ENCODE peak calls at places on chromosomes 16 and 17, in four cellular contexts. D is naive thymus-derived CD4-positive, alpha-beta T cell; W is heart right ventricle; Y is H9. H is an unnamed sample.

GRCh38 chr17:43759836-43760235 is 1.2 kb upstream of the SOST start:
- DNase-seq in D (no peak), W (no peak), Y (no peak), H (no peak)

GRCh38 chr16:65388592-65388991 is 266.7 kb upstream of the CDH11 start:
- DNase-seq in D (no peak), W (no peak), Y (no peak), H (no peak)

GRCh38 chr17:60390881-60391418 is 983 bp downstream of the USP32 start:
- DNase-seq in D (peak; percentile 11), W (peak; percentile 14), Y (no peak), H (peak; percentile 10)

GRCh38 chr16:10178079-10178478 is 4.1 kb downstream of the GRIN2A start:
- DNase-seq in D (no peak), W (no peak), Y (no peak), H (no peak)

GRCh38 chr16:23535901-23536300 is 21.2 kb downstream of the EARS2 start:
- DNase-seq in D (no peak), W (no peak), Y (no peak), H (no peak)

GRCh38 chr17:77459018-77459755 is 318.4 kb downstream of the SEC14L1 start:
- DNase-seq in D (no peak), W (no peak), Y (no peak), H (no peak)

GRCh38 chr16:77780378-77780837 is 8.0 kb upstream of the VAT1L start:
- DNase-seq in D (no peak), W (no peak), Y (no peak), H (no peak)

GRCh38 chr16:68128577-68129305 is 43.6 kb downstream of the NFATC3 start:
- DNase-seq in D (no peak), W (no peak), Y (no peak), H (no peak)

GRCh38 chr17:49928826-49929475 is 40.0 kb upstream of the DLX4 start:
- DNase-seq in D (no peak), W (no peak), Y (no peak), H (no peak)

GRCh38 chr16:51392651-51393187 is 241.6 kb upstream of the SALL1 start:
- DNase-seq in D (no peak), W (no peak), Y (peak; percentile 32), H (no peak)

GRCh38 chr16:9549487-9549886 is 458.0 kb downstream of the HAPSTR1 start:
- DNase-seq in D (no peak), W (no peak), Y (no peak), H (no peak)

GRCh38 chr17:61391595-61392291 is 7.9 kb upstream of the TBX2 start:
- DNase-seq in D (no peak), W (no peak), Y (no peak), H (no peak)

GRCh38 chr16:55471448-55472097 is 7.4 kb upstream of the MMP2 start:
- DNase-seq in D (no peak), W (no peak), Y (no peak), H (no peak)

GRCh38 chr16:10942352-10943297 is at the start of gene DEXI:
- DNase-seq in D (peak; percentile 95), W (peak; percentile 95), Y (peak; percentile 91), H (peak; percentile 91)

GRCh38 chr16:28042856-28043255 is 20.7 kb downstream of the GSG1L start:
- DNase-seq in D (no peak), W (no peak), Y (no peak), H (no peak)

GRCh38 chr17:2138318-2138717 is 83.4 kb downstream of the HIC1 start:
- DNase-seq in D (peak; percentile 19), W (no peak), Y (no peak), H (no peak)

GRCh38 chr17:62791235-62792121 is 16.6 kb downstream of the MARCHF10 start:
- DNase-seq in D (no peak), W (no peak), Y (no peak), H (no peak)

GRCh38 chr17:2250140-2251095 is 53.2 kb downstream of the SMG6 start:
- DNase-seq in D (peak; percentile 80), W (no peak), Y (no peak), H (no peak)

GRCh38 chr16:81445143-81445922 is 725 bp downstream of the CMIP start:
- DNase-seq in D (peak; percentile 44), W (no peak), Y (no peak), H (no peak)

GRCh38 chr17:65967372-65967771 is 224.6 kb downstream of the CEP112 start:
- DNase-seq in D (no peak), W (no peak), Y (no peak), H (no peak)

GRCh38 chr16:70473446-70474319 is 19.3 kb downstream of the FCSK start:
- DNase-seq in D (peak; percentile 8), W (no peak), Y (no peak), H (no peak)

GRCh38 chr16:86664518-86665318 is 86.4 kb downstream of the FOXL1 start:
- DNase-seq in D (no peak), W (no peak), Y (no peak), H (no peak)

GRCh38 chr17:64159051-64159590 is 29.2 kb upstream of the ERN1 start:
- DNase-seq in D (no peak), W (no peak), Y (no peak), H (no peak)

GRCh38 chr17:11986939-11987329 is 10.3 kb downstream of the ZNF18 start:
- DNase-seq in D (no peak), W (peak; percentile 5), Y (no peak), H (no peak)

GRCh38 chr17:13562271-13562800 is 39.4 kb downstream of the HS3ST3A1 start:
- DNase-seq in D (no peak), W (no peak), Y (no peak), H (no peak)

GRCh38 chr17:29143894-29144293 is 36.3 kb downstream of the MYO18A start:
- DNase-seq in D (no peak), W (no peak), Y (peak; percentile 69), H (no peak)

GRCh38 chr17:71735893-71736292 is 384.9 kb upstream of the SOX9 start:
- DNase-seq in D (no peak), W (no peak), Y (no peak), H (no peak)

DNA sequence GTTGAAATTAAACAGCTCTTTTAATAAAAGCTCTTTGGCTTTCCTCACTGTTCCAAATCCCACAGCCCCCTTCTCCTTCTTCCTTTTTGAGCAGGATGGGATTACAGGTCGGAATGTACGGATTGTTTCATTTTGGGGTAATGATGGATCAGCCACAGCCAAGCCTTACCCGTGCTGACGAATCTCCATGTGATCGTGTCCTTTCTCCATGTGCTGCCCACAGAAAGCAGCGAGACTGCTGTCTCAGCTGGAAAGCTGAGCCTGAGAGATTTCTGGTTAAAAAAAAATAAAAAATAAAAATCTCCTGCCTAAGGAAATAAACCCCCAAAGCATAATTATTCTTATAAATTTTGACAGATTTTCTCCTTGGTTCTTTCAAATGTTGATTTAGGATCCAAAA is 276.6 kb downstream of the CPPED1 start:
- DNase-seq in D (no peak), W (no peak), Y (no peak), H (no peak)
- H3K27ac ChIP-seq in D (no peak overlapping the region), W (no peak overlapping the region), Y (no peak overlapping the region), H (no peak overlapping the region)

GRCh38 chr17:57420674-57421392 is 164.5 kb downstream of the MSI2 start:
- DNase-seq in D (no peak), W (no peak), Y (no peak), H (no peak)
- H3K27ac ChIP-seq in D (no peak overlapping the region), W (no peak overlapping the region), Y (no peak overlapping the region), H (no peak overlapping the region)

DNA sequence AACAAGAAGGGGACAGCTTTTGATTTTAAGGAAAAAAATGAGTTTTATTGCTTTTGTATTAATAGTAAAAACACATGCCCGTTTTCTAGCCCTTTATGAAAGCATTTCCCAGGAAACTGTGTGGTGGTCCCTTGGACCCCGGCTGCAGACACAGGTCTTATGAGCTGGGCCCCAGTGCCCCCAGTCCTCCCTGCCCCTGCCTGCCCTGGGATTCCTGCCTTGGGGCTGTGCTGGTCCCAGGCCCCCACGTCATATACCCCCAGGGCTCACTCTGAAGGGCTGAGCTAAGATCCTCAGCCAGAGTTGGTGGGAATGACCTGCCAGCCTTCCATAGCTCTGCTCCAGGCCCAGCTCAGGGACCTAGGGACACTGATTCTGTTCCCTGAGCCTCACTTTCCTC is 30.8 kb downstream of the GINS2 start:
- DNase-seq in D (no peak), W (no peak), Y (no peak), H (no peak)
- H3K27ac ChIP-seq in D (no peak overlapping the region), W (no peak overlapping the region), Y (no peak overlapping the region), H (no peak overlapping the region)

GRCh38 chr17:44920565-44920940 is 5.3 kb upstream of the GFAP start:
- DNase-seq in D (no peak), W (no peak), Y (peak; percentile 34), H (no peak)
- H3K27ac ChIP-seq in D (no peak overlapping the region), W (peak overlapping the region; percentile 47), Y (no peak overlapping the region), H (peak overlapping the region; percentile 49)

DNA sequence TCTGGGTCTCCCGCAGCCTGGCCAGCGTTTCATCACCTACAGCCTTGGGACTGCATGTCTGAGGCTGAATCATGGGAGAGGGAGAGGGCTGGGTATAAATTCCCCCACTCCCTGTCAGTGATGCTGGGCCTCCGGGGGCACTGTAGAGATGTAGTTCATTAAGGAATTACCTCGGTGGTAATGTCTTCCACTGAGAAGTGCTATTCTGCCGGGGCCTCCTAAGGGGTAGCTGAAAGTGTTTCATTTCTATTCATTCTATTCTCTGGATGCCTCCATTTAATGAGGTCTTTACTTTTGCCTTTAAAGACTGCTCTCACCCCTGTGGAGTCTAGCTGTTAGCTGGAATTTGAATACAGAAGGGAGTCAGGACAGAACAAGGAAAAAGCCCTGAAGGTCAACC is 116.4 kb upstream of the HS3ST4 start:
- DNase-seq in D (no peak), W (no peak), Y (peak; percentile 42), H (no peak)
- H3K27ac ChIP-seq in D (no peak overlapping the region), W (no peak overlapping the region), Y (no peak overlapping the region), H (no peak overlapping the region)

DNA sequence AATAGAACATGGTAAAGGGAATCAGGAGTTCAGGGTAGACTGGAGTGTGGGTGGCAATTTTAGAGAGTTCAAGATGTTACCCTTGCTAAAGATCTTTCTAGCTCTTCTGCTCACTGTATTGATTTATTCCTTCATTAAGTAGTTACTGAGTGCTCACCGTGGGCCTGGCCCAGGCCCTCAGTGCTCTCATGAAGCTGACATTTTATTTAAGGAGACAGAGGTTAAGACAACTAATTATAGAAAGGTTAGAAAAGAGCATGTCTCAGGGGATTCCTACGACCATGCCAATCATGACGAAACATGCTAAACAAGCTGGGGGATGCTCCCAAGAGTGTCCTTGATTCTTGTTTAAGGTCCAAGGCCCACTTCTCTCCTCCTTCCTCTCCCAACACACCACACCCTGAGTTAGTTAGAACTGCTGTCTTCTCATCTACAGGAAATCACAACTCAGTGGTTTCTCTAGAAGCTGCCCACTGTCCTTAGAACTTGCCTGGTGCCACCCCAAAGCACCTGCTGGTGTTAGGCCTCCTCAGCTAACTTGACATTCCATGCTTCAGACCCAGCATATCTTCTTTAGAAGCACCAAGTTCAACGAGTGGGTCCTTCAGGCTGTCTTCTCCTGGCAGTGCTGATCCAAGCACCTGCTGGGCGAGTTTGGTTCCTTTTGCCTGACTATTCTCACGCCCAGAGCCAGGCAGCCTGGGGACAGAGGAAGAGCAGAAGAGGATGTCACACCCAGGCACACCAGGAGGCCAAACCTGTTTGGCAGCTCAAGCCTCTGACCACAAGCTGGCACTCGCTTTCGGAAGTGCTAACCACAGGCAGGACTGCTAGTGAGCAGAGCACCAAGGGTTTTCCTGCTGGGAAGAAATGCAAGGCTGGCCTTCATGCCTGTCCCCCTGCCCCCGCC is 78.9 kb downstream of the GAS7 start:
- DNase-seq in D (no peak), W (no peak), Y (peak; percentile 91), H (no peak)
- H3K27ac ChIP-seq in D (no peak overlapping the region), W (peak overlapping the region; percentile 39), Y (no peak overlapping the region), H (no peak overlapping the region)